ENCODE peak calls at places on chromosomes 7 and 10, in five cellular contexts. E is brain microvascular endothelial cell, N is HFF-Myc, A is spleen, Q is uterus. D is an unnamed sample.

GRCh38 chr7:74027683-74028320 is at the start of gene ELN:
- DNase-seq in Q (peak; percentile 92), N (no peak), E (no peak), A (no peak), D (no peak)

GRCh38 chr10:83680470-83680891 is 458.8 kb upstream of the GHITM start:
- DNase-seq in N (no peak), Q (no peak), A (no peak), E (no peak), D (no peak)

GRCh38 chr7:98216941-98217622 is 5.8 kb downstream of the BHLHA15 start:
- DNase-seq in N (no peak), Q (peak; percentile 11), A (peak; percentile 67), E (no peak), D (no peak)

GRCh38 chr7:46545790-46546189 is 624.7 kb upstream of the IGFBP3 start:
- DNase-seq in Q (no peak), N (no peak), A (no peak), E (peak; percentile 79), D (peak; percentile 21)

GRCh38 chr10:24215193-24215592 is 6.3 kb downstream of the KIAA1217 start:
- DNase-seq in A (no peak), Q (no peak), N (no peak), E (no peak), D (no peak)

GRCh38 chr7:155953781-155954549 is 141.7 kb upstream of the SHH start:
- DNase-seq in E (no peak), N (no peak), Q (no peak), A (no peak), D (no peak)

GRCh38 chr7:158620418-158620817 is 32.8 kb upstream of the PTPRN2 start:
- DNase-seq in A (no peak), E (no peak), N (no peak), Q (no peak), D (no peak)

GRCh38 chr10:127832456-127832855 is 60.3 kb downstream of the CLRN3 start:
- DNase-seq in Q (no peak), A (no peak), N (no peak), E (no peak), D (no peak)

GRCh38 chr7:104934665-104935064 is 79.3 kb upstream of the KMT2E start:
- DNase-seq in Q (no peak), E (no peak), A (no peak), N (no peak), D (no peak)

GRCh38 chr7:90834771-90835170 is 238.7 kb downstream of the CDK14 start:
- DNase-seq in N (no peak), A (no peak), Q (no peak), E (no peak), D (no peak)

GRCh38 chr7:81908220-81908619 is 138.4 kb upstream of the HGF start:
- DNase-seq in N (no peak), Q (no peak), E (no peak), A (no peak), D (no peak)

GRCh38 chr7:156650042-156650441 is 9.5 kb downstream of the RNF32 start:
- DNase-seq in N (no peak), E (no peak), A (no peak), Q (no peak), D (no peak)

GRCh38 chr10:125023862-125024495 is 82.1 kb downstream of the ZRANB1 start:
- DNase-seq in Q (peak; percentile 64), A (no peak), E (no peak), N (no peak), D (no peak)

GRCh38 chr10:79176052-79176501 is 107.3 kb downstream of the ZMIZ1 start:
- DNase-seq in E (no peak), N (no peak), A (no peak), Q (no peak), D (peak; percentile 60)

GRCh38 chr7:45574521-45575500 is 643 bp downstream of the ADCY1 start:
- DNase-seq in N (no peak), E (peak; percentile 14), A (peak; percentile 71), Q (no peak), D (no peak)

GRCh38 chr10:71471957-71472365 is 75.2 kb downstream of the CDH23 start:
- DNase-seq in N (no peak), A (peak; percentile 59), Q (no peak), E (no peak), D (no peak)

GRCh38 chr10:49831352-49832040 is 69.4 kb upstream of the OGDHL start:
- DNase-seq in Q (peak; percentile 27), E (peak; percentile 7), N (no peak), A (no peak), D (no peak)

GRCh38 chr7:152922318-152923081 is 162.9 kb downstream of the ACTR3B start:
- DNase-seq in Q (no peak), N (no peak), E (no peak), A (no peak), D (no peak)

GRCh38 chr10:61787170-61787569 is 114.3 kb upstream of the ARID5B start:
- DNase-seq in Q (no peak), N (no peak), A (no peak), E (no peak), D (no peak)

GRCh38 chr10:90751107-90751997 is 106.5 kb downstream of the HTR7 start:
- DNase-seq in A (no peak), E (peak; percentile 14), N (no peak), Q (no peak), D (no peak)

GRCh38 chr7:139899328-139900020 is 70.4 kb downstream of the TBXAS1 start:
- DNase-seq in Q (no peak), A (no peak), N (no peak), E (no peak), D (no peak)

GRCh38 chr7:112207106-112207592 is 654 bp downstream of the ZNF277 start:
- DNase-seq in N (no peak), E (no peak), Q (peak; percentile 30), A (no peak), D (no peak)

GRCh38 chr10:117681104-117681503 is 138.6 kb downstream of the EMX2 start:
- DNase-seq in A (no peak), N (no peak), Q (no peak), E (no peak), D (no peak)

GRCh38 chr10:124649209-124649608 is 95.0 kb downstream of the FAM53B start:
- DNase-seq in Q (peak; percentile 62), A (peak; percentile 72), E (no peak), N (no peak), D (no peak)

GRCh38 chr10:122588381-122588780 is 27.8 kb downstream of the DMBT1 start:
- DNase-seq in Q (no peak), A (no peak), E (no peak), N (no peak), D (no peak)

GRCh38 chr10:34773617-34774261 is 41.4 kb downstream of the PARD3 start:
- DNase-seq in Q (no peak), N (no peak), A (no peak), E (no peak), D (no peak)

GRCh38 chr7:127986581-127987461 is 44.4 kb downstream of the LRRC4 start:
- DNase-seq in E (no peak), N (no peak), Q (no peak), A (no peak), D (no peak)

DNA sequence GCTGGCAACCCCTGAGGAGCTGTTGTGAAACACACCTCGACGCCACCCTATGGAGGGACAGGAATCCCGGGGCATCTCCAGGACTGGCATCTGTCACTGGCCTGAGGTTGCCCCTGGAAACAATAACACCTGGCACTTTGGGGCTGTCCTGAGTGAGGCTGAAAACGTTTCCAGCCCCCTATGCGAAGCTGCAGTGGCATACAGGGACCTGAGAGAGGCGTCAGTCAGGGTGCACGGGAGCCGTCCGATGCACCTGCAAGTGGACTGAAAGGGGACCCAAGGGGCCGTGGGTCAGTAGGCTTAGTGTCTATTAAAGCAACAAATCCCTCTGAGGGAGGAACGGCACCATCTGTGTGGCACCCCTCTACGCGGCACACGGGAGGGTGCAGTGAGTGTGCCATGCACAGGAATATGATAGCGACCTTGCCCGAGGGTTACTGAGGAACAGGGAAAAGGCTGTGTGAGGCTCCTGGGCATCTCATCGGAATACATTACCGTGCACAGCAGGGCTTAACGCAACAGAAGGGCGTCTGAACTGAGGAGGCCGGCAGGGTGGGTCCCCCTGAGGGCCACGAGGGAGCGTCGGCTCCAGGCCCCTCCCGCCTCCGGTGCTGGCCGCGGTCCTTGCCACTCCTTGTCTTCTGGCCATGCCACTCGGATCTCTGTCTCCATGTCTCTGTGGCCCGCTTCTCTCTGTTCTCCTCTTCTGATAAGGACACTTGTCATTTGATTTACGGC is 50.4 kb downstream of the FOXL3 start:
- DNase-seq in A (no peak), E (no peak), N (no peak), Q (no peak), D (no peak)
- H3K4me3 ChIP-seq in A (no peak overlapping the region), E (no peak overlapping the region), N (no peak overlapping the region), Q (no peak overlapping the region), D (no peak overlapping the region)

GRCh38 chr7:54778696-54779285 is 19.8 kb upstream of the SEC61G start:
- DNase-seq in Q (no peak), E (no peak), N (no peak), A (no peak), D (no peak)

GRCh38 chr7:54778166-54778565 is 19.2 kb upstream of the SEC61G start:
- DNase-seq in N (no peak), A (no peak), E (no peak), Q (no peak), D (no peak)

GRCh38 chr7:54774785-54775740 is 16.1 kb upstream of the SEC61G start:
- DNase-seq in N (no peak), Q (no peak), E (no peak), A (no peak), D (no peak)

GRCh38 chr7:54769203-54769602 is 10.2 kb upstream of the SEC61G start:
- DNase-seq in N (no peak), Q (no peak), E (no peak), A (no peak), D (no peak)

DNA sequence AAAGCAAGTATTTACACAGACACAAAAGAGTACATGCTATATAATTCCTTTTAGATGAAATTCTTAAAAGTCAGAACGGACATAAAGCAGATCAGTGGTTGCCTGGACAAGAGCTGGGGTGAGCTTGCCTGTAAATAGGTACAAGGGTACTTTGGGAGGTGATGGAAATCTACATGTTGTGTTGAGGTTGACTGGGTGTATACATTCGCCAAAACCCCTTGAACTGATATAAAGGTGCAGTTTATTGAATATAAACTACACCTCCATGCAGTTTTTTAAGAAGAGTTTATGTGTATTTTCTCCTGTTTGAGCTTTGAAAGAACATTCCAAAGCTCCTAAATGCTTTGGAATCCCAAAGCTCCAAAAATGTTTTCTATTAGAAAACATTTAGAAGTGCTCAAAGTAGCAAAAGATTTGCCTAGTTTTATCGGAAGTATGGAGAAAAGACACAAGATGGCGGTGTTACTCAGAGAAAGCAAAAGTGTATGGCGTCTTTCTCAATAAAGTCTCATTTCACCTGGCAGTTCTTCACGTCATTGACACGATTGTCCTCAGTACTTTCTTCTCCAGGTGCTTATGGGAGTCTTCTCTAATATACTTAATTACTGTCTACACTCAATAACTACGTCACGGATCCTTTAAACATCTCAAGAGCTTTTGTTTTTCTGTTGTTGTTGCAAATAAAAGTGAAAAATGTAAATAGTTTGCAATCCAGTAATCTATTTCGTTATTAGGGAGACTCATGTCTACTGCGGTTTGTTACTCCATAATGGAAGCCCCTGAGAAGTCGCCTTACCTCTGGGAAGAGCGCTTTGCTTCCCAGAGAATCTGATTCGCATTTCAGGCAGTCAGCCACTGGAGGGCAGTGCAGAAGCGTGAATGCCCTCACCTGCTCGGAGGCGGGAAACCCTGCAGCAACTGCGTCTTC is 14.7 kb upstream of the SEC61G start:
- DNase-seq in Q (peak; percentile 81), A (peak; percentile 86), N (peak; percentile 66), E (peak; percentile 69), D (peak; percentile 57)
- H3K4me3 ChIP-seq in Q (peak overlapping the region; percentile 25), A (peak overlapping the region; percentile 8), N (peak overlapping the region; percentile 33), E (peak overlapping the region; percentile 26), D (peak overlapping the region; percentile 28)

GRCh38 chr7:1457059-1457948 is 2.0 kb downstream of the MICALL2 start:
- DNase-seq in A (no peak), Q (no peak), E (no peak), N (no peak), D (no peak)
- H3K4me3 ChIP-seq in A (peak overlapping the region; percentile 86), Q (no peak overlapping the region), E (peak overlapping the region; percentile 90), N (peak overlapping the region; percentile 66), D (peak overlapping the region; percentile 92)

GRCh38 chr10:21184984-21185383 is 287.9 kb upstream of the NEBL start:
- DNase-seq in Q (no peak), A (no peak), N (no peak), E (no peak), D (no peak)
- H3K4me3 ChIP-seq in Q (no peak overlapping the region), A (no peak overlapping the region), N (no peak overlapping the region), E (no peak overlapping the region), D (no peak overlapping the region)